ENCODE peak calls at places on chromosome 15, in six cellular contexts. J is HepG2; A is GM10248; T is mesenchymal stem cell; I is H54; M is stimulated activated naive CD4-positive, alpha-beta T cell. N is an unnamed sample.

GRCh38 chr15:58064119-58065010 is 1.1 kb downstream of the ALDH1A2 start:
- DNase-seq in J (no peak), A (no peak), T (no peak), I (no peak), M (no peak), N (no peak)

GRCh38 chr15:78968539-78969271 is 23.9 kb upstream of the CTSH start:
- DNase-seq in J (no peak), A (no peak), T (no peak), I (no peak), M (no peak), N (no peak)

GRCh38 chr15:77515613-77516012 is 94.9 kb downstream of the HMG20A start:
- DNase-seq in J (no peak), A (no peak), T (no peak), I (no peak), M (no peak), N (no peak)

GRCh38 chr15:49151831-49152230 is 3.6 kb downstream of the COPS2 start:
- DNase-seq in J (no peak), A (no peak), T (no peak), I (no peak), M (no peak), N (no peak)

GRCh38 chr15:45091161-45091560 is 22.8 kb downstream of the DUOX2 start:
- DNase-seq in J (peak), A (no peak), T (peak), I (no peak), M (no peak), N (no peak)

GRCh38 chr15:52642386-52643361 is 36.5 kb downstream of the ATOSA start:
- DNase-seq in J (no peak), A (no peak), T (peak), I (peak), M (no peak), N (no peak)

GRCh38 chr15:69164807-69165636 is 4.6 kb downstream of the GLCE start:
- DNase-seq in J (no peak), A (no peak), T (peak), I (no peak), M (no peak), N (no peak)

GRCh38 chr15:85297537-85297936 is 82.9 kb upstream of the AKAP13 start:
- DNase-seq in J (peak), A (no peak), T (no peak), I (no peak), M (no peak), N (no peak)

GRCh38 chr15:70127288-70127746 is 29.6 kb upstream of the TLE3 start:
- DNase-seq in J (peak), A (no peak), T (peak), I (no peak), M (no peak), N (no peak)

GRCh38 chr15:56076651-56077050 is 83.2 kb upstream of the NEDD4 start:
- DNase-seq in J (no peak), A (no peak), T (no peak), I (no peak), M (no peak), N (no peak)

GRCh38 chr15:47513496-47513895 is 203.8 kb upstream of the SEMA6D start:
- DNase-seq in J (no peak), A (no peak), T (no peak), I (no peak), M (no peak), N (no peak)

GRCh38 chr15:66264853-66265252 is 11.3 kb upstream of the MEGF11 start:
- DNase-seq in J (no peak), A (no peak), T (no peak), I (no peak), M (no peak), N (no peak)

GRCh38 chr15:92226020-92226612 is 167.6 kb upstream of the ST8SIA2 start:
- DNase-seq in J (peak), A (peak), T (no peak), I (no peak), M (no peak), N (no peak)

GRCh38 chr15:40911139-40911538 is 16.9 kb downstream of the VPS18 start:
- DNase-seq in J (no peak), A (no peak), T (peak), I (no peak), M (no peak), N (no peak)

GRCh38 chr15:64775551-64776401 is at the start of gene RBPMS2:
- DNase-seq in J (no peak), A (peak), T (peak), I (peak), M (no peak), N (no peak)

GRCh38 chr15:70260096-70260495 is 162.4 kb upstream of the TLE3 start:
- DNase-seq in J (no peak), A (no peak), T (no peak), I (no peak), M (no peak), N (no peak)

GRCh38 chr15:60418095-60418494 is 20.3 kb upstream of the ANXA2 start:
- DNase-seq in J (no peak), A (no peak), T (no peak), I (no peak), M (no peak), N (no peak)

GRCh38 chr15:73800662-73801345 is 47.7 kb upstream of the INSYN1 start:
- DNase-seq in J (no peak), A (no peak), T (peak), I (peak), M (no peak), N (peak)

GRCh38 chr15:93478922-93479321 is 389.9 kb upstream of the RGMA start:
- DNase-seq in J (no peak), A (no peak), T (no peak), I (no peak), M (no peak), N (no peak)

GRCh38 chr15:39539466-39539865 is 41.4 kb upstream of the THBS1 start:
- DNase-seq in J (no peak), A (no peak), T (no peak), I (no peak), M (no peak), N (no peak)

GRCh38 chr15:47705601-47706000 is 11.7 kb upstream of the SEMA6D start:
- DNase-seq in J (no peak), A (no peak), T (no peak), I (no peak), M (no peak), N (no peak)

GRCh38 chr15:25368855-25369254 is 70.0 kb downstream of the UBE3A start:
- DNase-seq in J (no peak), A (no peak), T (no peak), I (no peak), M (no peak), N (no peak)

GRCh38 chr15:76330281-76330680 is 6.3 kb upstream of the ISL2 start:
- DNase-seq in J (peak), A (no peak), T (peak), I (peak), M (no peak), N (no peak)

N was measured in coronary artery.